ENCODE peak calls at places on chromosomes 11 and 22, in ten cellular contexts. One of them, this sample, is unnamed. For H3K36me3 and H3K4me1, the result is how much of the 10 kb centered on the place peaks cover.

GRCh38 chr22:42848941-42849340 is 8.1 kb downstream of the ARFGAP3 start:
- DNase-seq in CD8-positive, alpha-beta T cell: no peak
- DNase-seq in thoracic aorta: no peak
- DNase-seq in suprapubic skin: peak
- DNase-seq in heart left ventricle: no peak
- DNase-seq in neural progenitor cell: no peak
- DNase-seq in psoas muscle: no peak
- DNase-seq in HCT116: no peak
- DNase-seq in gastrocnemius medialis: no peak
- DNase-seq in mucosa of descending colon: no peak
- DNase-seq in this sample: no peak

GRCh38 chr11:124793466-124794278 is 6.5 kb downstream of the MSANTD2 start:
- DNase-seq in CD8-positive, alpha-beta T cell: no peak
- DNase-seq in thoracic aorta: no peak
- DNase-seq in suprapubic skin: no peak
- DNase-seq in heart left ventricle: no peak
- DNase-seq in neural progenitor cell: peak
- DNase-seq in psoas muscle: no peak
- DNase-seq in HCT116: peak
- DNase-seq in gastrocnemius medialis: no peak
- DNase-seq in mucosa of descending colon: peak
- DNase-seq in this sample: no peak

GRCh38 chr11:76578655-76579046 is 91.9 kb downstream of the LRRC32 start:
- DNase-seq in CD8-positive, alpha-beta T cell: no peak
- DNase-seq in thoracic aorta: peak
- DNase-seq in suprapubic skin: no peak
- DNase-seq in heart left ventricle: peak
- DNase-seq in neural progenitor cell: peak
- DNase-seq in psoas muscle: peak
- DNase-seq in HCT116: no peak
- DNase-seq in gastrocnemius medialis: peak
- DNase-seq in mucosa of descending colon: no peak
- DNase-seq in this sample: peak

GRCh38 chr11:10366568-10367331 is 61.9 kb downstream of the ADM start:
- DNase-seq in CD8-positive, alpha-beta T cell: peak
- DNase-seq in thoracic aorta: peak
- DNase-seq in suprapubic skin: no peak
- DNase-seq in heart left ventricle: peak
- DNase-seq in neural progenitor cell: peak
- DNase-seq in psoas muscle: peak
- DNase-seq in HCT116: peak
- DNase-seq in gastrocnemius medialis: peak
- DNase-seq in mucosa of descending colon: peak
- DNase-seq in this sample: peak

GRCh38 chr22:36289406-36289870 is 36.5 kb downstream of the APOL1 start:
- DNase-seq in CD8-positive, alpha-beta T cell: no peak
- DNase-seq in thoracic aorta: no peak
- DNase-seq in suprapubic skin: no peak
- DNase-seq in heart left ventricle: no peak
- DNase-seq in neural progenitor cell: no peak
- DNase-seq in psoas muscle: no peak
- DNase-seq in HCT116: no peak
- DNase-seq in gastrocnemius medialis: no peak
- DNase-seq in mucosa of descending colon: no peak
- DNase-seq in this sample: no peak

GRCh38 chr22:35217541-35217940 is 39.8 kb upstream of the HMGXB4 start:
- DNase-seq in CD8-positive, alpha-beta T cell: no peak
- DNase-seq in thoracic aorta: no peak
- DNase-seq in suprapubic skin: no peak
- DNase-seq in heart left ventricle: no peak
- DNase-seq in neural progenitor cell: no peak
- DNase-seq in psoas muscle: no peak
- DNase-seq in HCT116: no peak
- DNase-seq in gastrocnemius medialis: no peak
- DNase-seq in mucosa of descending colon: no peak
- DNase-seq in this sample: no peak

GRCh38 chr11:59207988-59208432 is 4.7 kb downstream of the MPEG1 start:
- DNase-seq in CD8-positive, alpha-beta T cell: peak
- DNase-seq in thoracic aorta: no peak
- DNase-seq in suprapubic skin: no peak
- DNase-seq in heart left ventricle: no peak
- DNase-seq in neural progenitor cell: peak
- DNase-seq in psoas muscle: no peak
- DNase-seq in HCT116: no peak
- DNase-seq in gastrocnemius medialis: no peak
- DNase-seq in mucosa of descending colon: peak
- DNase-seq in this sample: no peak

GRCh38 chr22:31628969-31629723 is 32.9 kb downstream of the PISD start:
- DNase-seq in CD8-positive, alpha-beta T cell: peak
- DNase-seq in thoracic aorta: no peak
- DNase-seq in suprapubic skin: no peak
- DNase-seq in heart left ventricle: no peak
- DNase-seq in neural progenitor cell: no peak
- DNase-seq in psoas muscle: no peak
- DNase-seq in HCT116: no peak
- DNase-seq in gastrocnemius medialis: no peak
- DNase-seq in mucosa of descending colon: no peak
- DNase-seq in this sample: no peak

GRCh38 chr11:72303179-72303578 is 59.2 kb upstream of the PHOX2A start:
- DNase-seq in CD8-positive, alpha-beta T cell: no peak
- DNase-seq in thoracic aorta: no peak
- DNase-seq in suprapubic skin: no peak
- DNase-seq in heart left ventricle: no peak
- DNase-seq in neural progenitor cell: no peak
- DNase-seq in psoas muscle: no peak
- DNase-seq in HCT116: no peak
- DNase-seq in gastrocnemius medialis: no peak
- DNase-seq in mucosa of descending colon: no peak
- DNase-seq in this sample: no peak

GRCh38 chr11:65633390-65634139 is 4.3 kb upstream of the SIPA1 start:
- DNase-seq in CD8-positive, alpha-beta T cell: no peak
- DNase-seq in thoracic aorta: no peak
- DNase-seq in suprapubic skin: no peak
- DNase-seq in heart left ventricle: no peak
- DNase-seq in neural progenitor cell: no peak
- DNase-seq in psoas muscle: no peak
- DNase-seq in HCT116: no peak
- DNase-seq in gastrocnemius medialis: no peak
- DNase-seq in mucosa of descending colon: no peak
- DNase-seq in this sample: no peak

GRCh38 chr11:134125507-134125906 is 56.6 kb downstream of the JAM3 start:
- DNase-seq in CD8-positive, alpha-beta T cell: no peak
- DNase-seq in thoracic aorta: no peak
- DNase-seq in suprapubic skin: no peak
- DNase-seq in heart left ventricle: no peak
- DNase-seq in neural progenitor cell: no peak
- DNase-seq in psoas muscle: no peak
- DNase-seq in HCT116: no peak
- DNase-seq in gastrocnemius medialis: no peak
- DNase-seq in mucosa of descending colon: no peak
- DNase-seq in this sample: no peak

GRCh38 chr22:38142606-38143005 is 32.1 kb upstream of the BAIAP2L2 start:
- DNase-seq in CD8-positive, alpha-beta T cell: no peak
- DNase-seq in thoracic aorta: no peak
- DNase-seq in suprapubic skin: peak
- DNase-seq in heart left ventricle: no peak
- DNase-seq in neural progenitor cell: no peak
- DNase-seq in psoas muscle: no peak
- DNase-seq in HCT116: no peak
- DNase-seq in gastrocnemius medialis: no peak
- DNase-seq in mucosa of descending colon: no peak
- DNase-seq in this sample: peak

GRCh38 chr11:81070948-81071347 is 1630.1 kb upstream of the TENM4 start:
- DNase-seq in CD8-positive, alpha-beta T cell: no peak
- DNase-seq in thoracic aorta: no peak
- DNase-seq in suprapubic skin: no peak
- DNase-seq in heart left ventricle: no peak
- DNase-seq in neural progenitor cell: no peak
- DNase-seq in psoas muscle: no peak
- DNase-seq in HCT116: no peak
- DNase-seq in gastrocnemius medialis: no peak
- DNase-seq in mucosa of descending colon: peak
- DNase-seq in this sample: no peak

GRCh38 chr11:65471410-65471762 is 27.5 kb upstream of the MALAT1 start:
- DNase-seq in CD8-positive, alpha-beta T cell: peak
- DNase-seq in thoracic aorta: peak
- DNase-seq in suprapubic skin: no peak
- DNase-seq in heart left ventricle: peak
- DNase-seq in neural progenitor cell: peak
- DNase-seq in psoas muscle: peak
- DNase-seq in HCT116: no peak
- DNase-seq in gastrocnemius medialis: peak
- DNase-seq in mucosa of descending colon: peak
- DNase-seq in this sample: peak

GRCh38 chr22:30821381-30821780 is 126.7 kb downstream of the OSBP2 start:
- DNase-seq in CD8-positive, alpha-beta T cell: no peak
- DNase-seq in thoracic aorta: no peak
- DNase-seq in suprapubic skin: peak
- DNase-seq in heart left ventricle: no peak
- DNase-seq in neural progenitor cell: no peak
- DNase-seq in psoas muscle: no peak
- DNase-seq in HCT116: no peak
- DNase-seq in gastrocnemius medialis: no peak
- DNase-seq in mucosa of descending colon: no peak
- DNase-seq in this sample: no peak

GRCh38 chr11:69613594-69613993 is 27.4 kb upstream of the CCND1 start:
- DNase-seq in CD8-positive, alpha-beta T cell: no peak
- DNase-seq in thoracic aorta: no peak
- DNase-seq in suprapubic skin: peak
- DNase-seq in heart left ventricle: no peak
- DNase-seq in neural progenitor cell: no peak
- DNase-seq in psoas muscle: no peak
- DNase-seq in HCT116: no peak
- DNase-seq in gastrocnemius medialis: no peak
- DNase-seq in mucosa of descending colon: no peak
- DNase-seq in this sample: no peak

DNA sequence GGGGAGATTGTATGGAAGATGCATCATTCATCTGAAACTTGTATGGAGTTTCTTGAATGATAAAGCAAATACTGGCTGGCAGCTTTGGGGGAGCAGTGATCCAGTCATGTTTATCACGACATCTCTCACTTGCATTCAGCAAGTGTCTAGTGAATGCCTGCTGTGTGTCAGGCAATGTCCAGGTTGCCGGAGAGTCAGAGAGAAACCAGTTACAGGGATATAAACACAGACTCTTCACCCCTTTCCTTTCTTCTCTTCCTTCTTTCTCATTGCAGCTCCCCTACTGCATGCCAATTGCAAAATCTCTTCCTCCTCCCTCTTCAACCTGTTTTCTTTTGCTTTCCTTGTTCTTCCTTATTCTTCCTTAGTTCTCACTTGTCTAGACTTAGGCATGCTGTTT is 206.6 kb upstream of the SEZ6L start:
- DNase-seq in CD8-positive, alpha-beta T cell: no peak
- DNase-seq in thoracic aorta: no peak
- DNase-seq in suprapubic skin: no peak
- DNase-seq in heart left ventricle: no peak
- DNase-seq in neural progenitor cell: no peak
- DNase-seq in psoas muscle: no peak
- DNase-seq in HCT116: no peak
- DNase-seq in gastrocnemius medialis: no peak
- DNase-seq in mucosa of descending colon: no peak
- DNase-seq in this sample: no peak
- H3K36me3 ChIP-seq in CD8-positive, alpha-beta T cell: under half
- H3K36me3 ChIP-seq in thoracic aorta: under half
- H3K36me3 ChIP-seq in suprapubic skin: under half
- H3K36me3 ChIP-seq in heart left ventricle: under half
- H3K36me3 ChIP-seq in neural progenitor cell: under half
- H3K36me3 ChIP-seq in psoas muscle: under half
- H3K36me3 ChIP-seq in HCT116: under half
- H3K36me3 ChIP-seq in gastrocnemius medialis: under half
- H3K36me3 ChIP-seq in mucosa of descending colon: under half
- H3K36me3 ChIP-seq in this sample: under half

DNA sequence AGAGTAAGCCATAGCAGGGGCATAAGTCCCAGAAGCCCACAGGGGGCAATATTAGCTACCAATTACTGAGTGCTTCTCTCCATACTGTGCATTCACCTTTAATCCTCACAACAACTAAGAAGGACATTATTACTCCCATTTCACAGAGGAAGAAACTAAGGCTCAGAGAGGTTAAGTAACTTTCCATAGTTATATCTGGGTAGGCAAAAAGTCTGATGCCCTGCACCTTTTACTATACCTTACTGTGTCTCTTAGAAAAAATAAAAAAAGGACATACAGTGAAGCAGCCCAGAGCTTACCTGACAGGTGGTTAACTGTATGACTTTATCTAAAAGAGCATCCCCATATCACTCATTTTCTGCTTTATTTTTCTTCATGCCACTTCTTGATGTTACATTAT is 2.6 kb downstream of the SERGEF start:
- DNase-seq in CD8-positive, alpha-beta T cell: no peak
- DNase-seq in thoracic aorta: no peak
- DNase-seq in suprapubic skin: no peak
- DNase-seq in heart left ventricle: no peak
- DNase-seq in neural progenitor cell: no peak
- DNase-seq in psoas muscle: no peak
- DNase-seq in HCT116: no peak
- DNase-seq in gastrocnemius medialis: no peak
- DNase-seq in mucosa of descending colon: no peak
- DNase-seq in this sample: no peak
- TF ChIP-seq CTCF in CD8-positive, alpha-beta T cell: peak
- TF ChIP-seq CTCF in thoracic aorta: no peak
- TF ChIP-seq CTCF in suprapubic skin: no peak
- TF ChIP-seq CTCF in heart left ventricle: no peak
- TF ChIP-seq CTCF in neural progenitor cell: no peak
- TF ChIP-seq CTCF in psoas muscle: no peak
- TF ChIP-seq CTCF in HCT116: no peak
- TF ChIP-seq CTCF in gastrocnemius medialis: no peak
- TF ChIP-seq CTCF in mucosa of descending colon: no peak
- TF ChIP-seq CTCF in this sample: no peak

GRCh38 chr11:44568358-44568705 is 2.9 kb downstream of the CD82 start:
- DNase-seq in CD8-positive, alpha-beta T cell: no peak
- DNase-seq in thoracic aorta: no peak
- DNase-seq in suprapubic skin: no peak
- DNase-seq in heart left ventricle: no peak
- DNase-seq in neural progenitor cell: no peak
- DNase-seq in psoas muscle: no peak
- DNase-seq in HCT116: no peak
- DNase-seq in gastrocnemius medialis: no peak
- DNase-seq in mucosa of descending colon: no peak
- DNase-seq in this sample: no peak
- H3K4me1 ChIP-seq in CD8-positive, alpha-beta T cell: half or more
- H3K4me1 ChIP-seq in thoracic aorta: under half
- H3K4me1 ChIP-seq in suprapubic skin: half or more
- H3K4me1 ChIP-seq in heart left ventricle: half or more
- H3K4me1 ChIP-seq in neural progenitor cell: under half
- H3K4me1 ChIP-seq in psoas muscle: half or more
- H3K4me1 ChIP-seq in HCT116: under half
- H3K4me1 ChIP-seq in gastrocnemius medialis: under half
- H3K4me1 ChIP-seq in mucosa of descending colon: under half
- H3K4me1 ChIP-seq in this sample: half or more

DNA sequence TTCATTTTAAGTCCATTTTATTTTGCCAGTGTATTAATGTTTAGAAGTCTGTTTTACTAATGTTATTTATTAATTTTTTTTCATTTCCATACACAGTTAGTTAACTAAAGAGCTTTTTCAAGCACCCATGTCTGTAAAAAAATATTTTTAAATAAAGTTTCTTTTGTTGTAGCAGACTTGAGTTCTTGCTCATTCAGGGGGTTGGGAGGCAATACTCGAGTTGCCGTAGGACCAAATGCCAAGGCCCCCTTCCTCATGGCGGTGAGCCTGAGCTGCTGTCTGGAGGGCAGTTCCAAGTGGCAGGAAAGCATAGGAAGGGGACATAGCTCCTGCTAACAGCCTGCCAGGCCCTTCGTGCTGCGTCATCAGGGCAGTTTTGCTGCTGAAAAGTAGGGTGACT is 9.0 kb downstream of the MCAM start:
- DNase-seq in CD8-positive, alpha-beta T cell: no peak
- DNase-seq in thoracic aorta: no peak
- DNase-seq in suprapubic skin: no peak
- DNase-seq in heart left ventricle: no peak
- DNase-seq in neural progenitor cell: no peak
- DNase-seq in psoas muscle: no peak
- DNase-seq in HCT116: no peak
- DNase-seq in gastrocnemius medialis: no peak
- DNase-seq in mucosa of descending colon: no peak
- DNase-seq in this sample: no peak
- H3K36me3 ChIP-seq in CD8-positive, alpha-beta T cell: under half
- H3K36me3 ChIP-seq in thoracic aorta: under half
- H3K36me3 ChIP-seq in suprapubic skin: under half
- H3K36me3 ChIP-seq in heart left ventricle: half or more
- H3K36me3 ChIP-seq in neural progenitor cell: under half
- H3K36me3 ChIP-seq in psoas muscle: under half
- H3K36me3 ChIP-seq in HCT116: under half
- H3K36me3 ChIP-seq in gastrocnemius medialis: under half
- H3K36me3 ChIP-seq in mucosa of descending colon: under half
- H3K36me3 ChIP-seq in this sample: half or more